ENCODE peak calls at places on chromosomes 2 and 18, in ten cellular contexts. C is lung; B is Karpas-422; R is IMR-90; H is neural progenitor cell; M is body of pancreas; Y is thoracic aorta; J is CD8-positive, alpha-beta T cell; O is endodermal cell; T is hepatocyte. D is an unnamed sample.

GRCh38 chr2:40668435-40668834 is 216.5 kb upstream of the SLC8A1 start:
- DNase-seq in H (no peak), C (no peak), Y (no peak), M (no peak), T (no peak), J (no peak), B (no peak), O (no peak), R (peak), D (no peak)

GRCh38 chr18:58541789-58542425 is 87.0 kb downstream of the ALPK2 start:
- DNase-seq in O (peak), J (peak), B (peak), H (no peak), M (no peak), T (peak), C (peak), R (peak), Y (no peak), D (no peak)

GRCh38 chr2:64396001-64396400 is 58.0 kb upstream of the LGALSL start:
- DNase-seq in O (no peak), H (no peak), C (no peak), R (no peak), T (no peak), Y (no peak), M (no peak), J (no peak), B (no peak), D (no peak)

GRCh38 chr2:206955253-206955652 is 15.9 kb downstream of the CPO start:
- DNase-seq in M (no peak), B (no peak), R (no peak), J (no peak), C (no peak), H (no peak), Y (no peak), T (peak), O (no peak), D (no peak)

GRCh38 chr2:230903251-230904150 is 21.5 kb downstream of the GPR55 start:
- DNase-seq in T (no peak), O (peak), H (no peak), B (no peak), J (no peak), C (no peak), R (no peak), M (peak), Y (no peak), D (no peak)

GRCh38 chr2:158828378-158829136 is 33.4 kb downstream of the DAPL1 start:
- DNase-seq in B (no peak), R (peak), J (no peak), H (no peak), M (no peak), Y (no peak), O (no peak), C (no peak), T (no peak), D (no peak)

GRCh38 chr2:10879159-10879558 is 32.6 kb upstream of the KCNF1 start:
- DNase-seq in R (no peak), C (no peak), H (no peak), B (no peak), Y (no peak), T (no peak), M (no peak), J (no peak), O (peak), D (no peak)

GRCh38 chr18:25516121-25516520 is 164.2 kb upstream of the ZNF521 start:
- DNase-seq in O (no peak), M (no peak), C (no peak), Y (no peak), R (no peak), J (no peak), H (no peak), B (no peak), T (no peak), D (no peak)

GRCh38 chr2:1498176-1498575 is 84.9 kb downstream of the TPO start:
- DNase-seq in B (no peak), H (no peak), T (no peak), O (no peak), J (no peak), C (no peak), M (no peak), Y (no peak), R (no peak), D (no peak)

GRCh38 chr2:12762337-12762736 is 45.6 kb downstream of the TRIB2 start:
- DNase-seq in J (no peak), C (no peak), O (no peak), T (no peak), R (no peak), M (no peak), Y (no peak), H (no peak), B (no peak), D (no peak)

GRCh38 chr2:28366496-28367282 is 26.0 kb upstream of the FOSL2 start:
- DNase-seq in Y (no peak), M (no peak), H (no peak), R (no peak), J (peak), C (no peak), T (peak), B (no peak), O (no peak), D (peak)

GRCh38 chr2:232588680-232589585 is 38.4 kb downstream of the EIF4E2 start:
- DNase-seq in R (peak), T (peak), J (no peak), B (no peak), O (no peak), Y (peak), M (peak), H (no peak), C (peak), D (no peak)
- H3K27ac ChIP-seq in R (no peak), T (no peak), J (no peak), B (no peak), O (no peak), Y (peak), M (no peak), H (no peak), C (no peak), D (no peak)

GRCh38 chr2:238864207-238865014 is 16.5 kb downstream of the TWIST2 start:
- DNase-seq in Y (peak), J (no peak), C (peak), R (peak), T (peak), B (no peak), M (peak), O (peak), H (peak), D (no peak)
- H3K4me3 ChIP-seq in Y (peak), J (no peak), C (no peak), R (no peak), T (no peak), B (no peak), M (no peak), O (no peak), H (no peak), D (no peak)

DNA sequence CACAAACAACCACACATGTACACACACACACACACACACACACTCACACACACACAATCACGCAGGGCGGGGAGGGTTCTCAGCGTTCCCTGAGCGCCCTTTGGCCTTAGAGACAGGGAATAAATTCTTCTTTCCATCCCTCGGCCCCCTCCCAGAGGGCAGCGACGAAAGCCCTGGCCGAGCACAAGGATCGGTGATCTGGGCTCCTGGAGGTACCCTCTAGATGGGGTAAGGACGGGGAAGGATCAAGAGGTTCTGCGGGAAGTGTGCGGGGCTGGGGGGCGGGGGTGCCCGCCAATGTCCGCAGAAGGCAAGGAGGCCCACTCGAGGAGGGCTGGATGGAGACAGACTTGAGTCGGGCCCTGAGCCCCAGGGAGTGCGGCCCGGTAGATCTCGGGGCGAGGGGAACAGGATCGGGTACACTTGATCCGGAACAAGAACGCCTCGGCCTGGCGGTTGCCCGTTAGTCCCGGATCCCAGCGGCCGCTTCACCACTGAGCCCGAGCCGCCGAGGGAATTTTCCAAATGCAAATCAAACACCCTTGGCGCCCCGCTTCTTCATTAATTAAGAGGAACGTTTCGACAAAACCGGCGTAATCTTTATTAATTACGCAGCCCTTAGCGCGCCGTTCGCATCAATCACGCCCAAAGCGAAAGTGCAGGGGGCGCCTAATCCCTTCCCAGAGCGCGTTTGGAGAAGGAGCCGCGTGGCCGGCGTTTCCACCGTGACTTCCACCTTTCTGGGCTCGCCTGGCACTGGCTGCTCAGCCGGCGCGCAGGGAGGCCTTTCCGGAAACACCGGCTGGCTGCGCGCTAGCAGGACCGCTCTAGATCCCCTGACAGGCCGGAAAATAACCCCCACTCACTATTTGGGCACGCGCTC is 7.0 kb upstream of the PAX3 start:
- DNase-seq in H (peak), B (peak), Y (no peak), R (no peak), J (no peak), O (peak), M (peak), C (no peak), T (no peak), D (no peak)
- H3K27ac ChIP-seq in H (no peak), B (no peak), Y (no peak), R (no peak), J (no peak), O (no peak), M (no peak), C (no peak), T (no peak), D (no peak)

GRCh38 chr2:189164732-189165131 is 14.8 kb downstream of the COL5A2 start:
- DNase-seq in O (no peak), M (no peak), J (no peak), T (peak), Y (no peak), B (no peak), H (no peak), C (no peak), R (peak), D (no peak)
- H3K4me3 ChIP-seq in O (no peak), M (no peak), J (no peak), T (no peak), Y (no peak), B (no peak), H (no peak), C (no peak), R (no peak), D (no peak)

DNA sequence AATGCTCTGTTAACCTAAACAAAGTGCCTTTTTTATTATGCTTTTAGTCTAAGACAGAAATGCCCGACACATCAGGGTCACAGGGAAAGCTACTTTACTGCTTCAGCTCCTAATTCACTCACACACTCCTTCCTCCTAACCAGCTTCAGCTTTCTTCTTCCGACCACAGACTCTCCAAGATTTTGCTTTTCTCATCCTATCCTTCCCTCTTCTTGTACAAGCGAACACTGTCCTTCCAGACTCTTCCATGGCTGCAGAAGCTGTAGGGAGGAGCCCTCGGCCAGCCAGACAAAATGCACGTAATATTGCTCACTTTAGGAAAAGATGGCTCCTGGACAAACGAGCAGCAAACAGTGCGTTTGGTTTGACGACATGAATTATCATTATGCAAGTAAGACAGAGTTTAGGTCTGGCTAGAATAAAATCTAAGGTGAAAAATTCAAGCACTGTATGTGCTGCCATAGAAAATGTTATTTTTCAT is 47.5 kb upstream of the HNRNPA3 start:
- DNase-seq in C (no peak), H (no peak), O (peak), T (peak), Y (no peak), J (no peak), R (peak), M (peak), B (peak), D (no peak)
- H3K27ac ChIP-seq in C (peak), H (no peak), O (no peak), T (peak), Y (peak), J (peak), R (peak), M (no peak), B (peak), D (peak)